ENCODE peak calls at places on chromosomes 12 and 14, in four cellular contexts. E is GM23338; P is A549; Y is CD8-positive, alpha-beta T cell. D is an unnamed sample. For H3K4me1, the result is how much of the 10 kb centered on the place peaks cover.

GRCh38 chr14:55926007-55926406 is 192.2 kb upstream of the PELI2 start:
- DNase-seq in P (no peak), E (no peak), Y (no peak), D (peak)

GRCh38 chr14:56124296-56124695 is 6.1 kb downstream of the PELI2 start:
- DNase-seq in P (no peak), E (no peak), Y (no peak), D (no peak)

GRCh38 chr12:131197490-131197889 is 243.8 kb downstream of the ADGRD1 start:
- DNase-seq in E (no peak), P (no peak), Y (no peak), D (no peak)

GRCh38 chr12:32828552-32828951 is 68.0 kb downstream of the PKP2 start:
- DNase-seq in Y (no peak), E (no peak), P (no peak), D (no peak)

GRCh38 chr14:67514203-67514607 is 18.9 kb upstream of the PLEKHH1 start:
- DNase-seq in Y (no peak), P (no peak), E (peak), D (peak)

GRCh38 chr12:20212658-20213387 is 155.5 kb upstream of the PDE3A start:
- DNase-seq in E (peak), P (peak), Y (no peak), D (peak)

GRCh38 chr12:20194171-20194570 is 174.2 kb upstream of the PDE3A start:
- DNase-seq in Y (no peak), E (peak), P (peak), D (no peak)

GRCh38 chr12:69570545-69571399 is 14.5 kb upstream of the CCT2 start:
- DNase-seq in P (peak), Y (peak), E (peak), D (peak)

GRCh38 chr14:52351191-52351560 is 37.1 kb downstream of the PTGER2 start:
- DNase-seq in Y (no peak), P (no peak), E (no peak), D (no peak)

GRCh38 chr12:65168606-65169310 is 625 bp upstream of the LEMD3 start:
- DNase-seq in Y (no peak), P (no peak), E (no peak), D (no peak)

GRCh38 chr14:72801841-72802587 is 91.9 kb downstream of the DPF3 start:
- DNase-seq in E (no peak), P (no peak), Y (no peak), D (no peak)

GRCh38 chr12:57404966-57405640 is 25.7 kb downstream of the R3HDM2 start:
- DNase-seq in Y (no peak), P (no peak), E (no peak), D (no peak)

GRCh38 chr12:27382126-27382795 is 49.6 kb downstream of the BMAL2 start:
- DNase-seq in E (no peak), P (no peak), Y (no peak), D (no peak)

GRCh38 chr14:51443195-51444018 is 203.4 kb downstream of the TMX1 start:
- DNase-seq in Y (no peak), P (no peak), E (no peak), D (no peak)

GRCh38 chr12:85683051-85683450 is 153.2 kb downstream of the RASSF9 start:
- DNase-seq in P (no peak), Y (no peak), E (no peak), D (no peak)

GRCh38 chr12:53061404-53062010 is 11.6 kb downstream of the TNS2 start:
- DNase-seq in Y (no peak), E (peak), P (peak), D (peak)

GRCh38 chr12:92784356-92784755 is 81.6 kb downstream of the PLEKHG7 start:
- DNase-seq in P (no peak), Y (no peak), E (no peak), D (no peak)

GRCh38 chr12:90183201-90183600 is 474.6 kb upstream of the ATP2B1 start:
- DNase-seq in P (no peak), E (peak), Y (no peak), D (no peak)

GRCh38 chr14:89033756-89034155 is 209.3 kb downstream of the TTC8 start:
- DNase-seq in P (no peak), Y (no peak), E (no peak), D (peak)

GRCh38 chr14:71521238-71521637 is 411.0 kb upstream of the RGS6 start:
- DNase-seq in P (no peak), E (no peak), Y (no peak), D (no peak)

GRCh38 chr12:47223848-47224213 is 144.1 kb upstream of the AMIGO2 start:
- DNase-seq in P (peak), Y (no peak), E (no peak), D (peak)

GRCh38 chr12:65637774-65638173 is 186.5 kb upstream of the HMGA2 start:
- DNase-seq in P (no peak), Y (no peak), E (no peak), D (no peak)

GRCh38 chr14:26415618-26416123 is 182.2 kb downstream of the NOVA1 start:
- DNase-seq in Y (no peak), E (no peak), P (peak), D (peak)

GRCh38 chr12:71954040-71954649 is 15.5 kb downstream of the TPH2 start:
- DNase-seq in P (no peak), Y (no peak), E (no peak), D (no peak)

GRCh38 chr14:54902143-54902520 is 494 bp downstream of the GCH1 start:
- DNase-seq in P (peak), E (peak), Y (peak), D (peak)

GRCh38 chr12:44158746-44159145 is 322.9 kb downstream of the TMEM117 start:
- DNase-seq in Y (no peak), E (no peak), P (no peak), D (no peak)

GRCh38 chr12:81517296-81517695 is 241.9 kb downstream of the PPFIA2 start:
- DNase-seq in E (no peak), Y (no peak), P (no peak), D (no peak)

GRCh38 chr12:96210376-96211055 is 16.3 kb downstream of the ELK3 start:
- DNase-seq in E (no peak), Y (peak), P (no peak), D (no peak)

GRCh38 chr12:50049254-50050118 is 7.9 kb upstream of the ASIC1 start:
- DNase-seq in P (no peak), E (no peak), Y (no peak), D (no peak)

GRCh38 chr12:32437095-32437515 is 37.7 kb downstream of the FGD4 start:
- DNase-seq in Y (no peak), P (peak), E (no peak), D (no peak)

GRCh38 chr14:96978525-96979272 is 181.5 kb downstream of the VRK1 start:
- DNase-seq in P (no peak), E (no peak), Y (no peak), D (no peak)

GRCh38 chr12:93378373-93379310 is 917 bp downstream of the NUDT4 start:
- DNase-seq in E (peak), P (peak), Y (peak), D (peak)

GRCh38 chr14:71783101-71783500 is 149.1 kb upstream of the RGS6 start:
- DNase-seq in E (no peak), Y (no peak), P (no peak), D (no peak)

DNA sequence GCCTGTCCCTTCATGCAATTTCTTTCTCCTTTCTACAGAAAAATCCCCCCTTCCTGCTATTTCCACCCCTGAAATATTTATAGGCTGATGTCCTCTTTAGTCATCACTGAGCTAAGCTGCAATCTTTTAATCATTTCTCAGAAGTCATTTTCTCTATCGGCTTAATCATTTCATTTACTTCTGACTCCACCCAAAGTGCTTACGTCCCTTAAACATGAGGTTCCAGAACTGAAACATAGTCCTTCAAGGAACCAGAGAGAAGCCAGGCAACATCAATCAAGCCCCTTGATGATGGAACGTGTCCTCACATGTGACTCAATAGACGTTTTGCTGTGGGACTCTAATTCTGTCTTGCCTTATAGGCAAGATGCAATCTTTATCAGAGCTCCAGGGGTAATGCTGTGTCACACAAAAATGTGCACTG is 148.7 kb upstream of the KRR1 start:
- DNase-seq in E (no peak), Y (no peak), P (peak), D (no peak)
- H3K4me1 ChIP-seq in E (under half), Y (under half), P (under half), D (under half)

DNA sequence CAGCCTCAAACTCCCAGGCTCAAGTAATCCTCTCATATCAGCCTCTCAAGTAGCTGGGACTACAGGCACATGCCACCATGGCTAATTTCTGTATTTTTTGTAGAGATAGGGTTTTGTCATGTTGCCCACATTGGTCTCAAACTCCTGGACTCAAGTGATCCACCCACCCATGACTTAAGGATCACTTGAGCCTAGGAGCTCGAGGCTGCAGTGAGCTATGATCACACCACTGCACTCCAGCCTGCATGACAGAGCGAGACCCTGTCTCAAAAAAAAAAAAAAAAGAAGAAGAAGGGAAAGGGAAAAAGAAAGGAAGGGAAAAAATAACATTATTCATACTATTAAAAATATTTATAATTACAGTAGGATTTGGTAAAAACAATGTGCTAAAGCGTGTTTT is 19.2 kb downstream of the EPS8 start:
- DNase-seq in Y (no peak), P (no peak), E (no peak), D (no peak)
- H3K4me1 ChIP-seq in Y (under half), P (under half), E (under half), D (under half)

DNA sequence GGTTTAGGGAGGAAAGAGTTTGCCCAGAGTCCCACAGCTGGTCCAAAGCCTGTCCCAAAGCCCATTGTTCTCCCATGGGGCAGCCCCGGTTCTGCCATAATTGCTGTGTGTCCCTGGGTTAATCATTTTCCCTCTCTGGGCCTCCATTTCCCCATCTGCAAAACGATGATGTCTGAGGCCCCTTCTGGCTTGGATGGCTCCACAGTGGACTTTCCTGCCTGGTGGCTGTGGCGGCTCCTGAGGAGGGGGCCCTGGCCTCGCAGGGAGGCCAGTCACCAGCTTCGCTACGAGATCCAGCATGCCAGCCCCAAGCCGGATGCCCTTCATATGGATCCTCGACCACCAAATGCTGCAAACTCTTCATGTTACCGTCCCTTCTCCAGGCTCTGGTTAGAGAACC is 37.5 kb upstream of the PPP1R13B start:
- DNase-seq in Y (no peak), P (no peak), E (no peak), D (no peak)
- H3K4me1 ChIP-seq in Y (under half), P (under half), E (under half), D (half or more)

GRCh38 chr12:115049617-115050016 is 365.6 kb upstream of the TBX3 start:
- DNase-seq in E (no peak), P (no peak), Y (no peak), D (no peak)
- H3K4me1 ChIP-seq in E (under half), P (under half), Y (under half), D (under half)

GRCh38 chr12:78970041-78970440 is 105.5 kb downstream of the SYT1 start:
- DNase-seq in Y (no peak), P (no peak), E (no peak), D (no peak)
- H3K4me1 ChIP-seq in Y (under half), P (under half), E (under half), D (under half)